ENCODE peak calls at places on chromosome 4, in six cellular contexts. J is dorsolateral prefrontal cortex; N is astrocyte of the spinal cord; R is activated CD8-positive, alpha-beta T cell treated with anti-CD3 and anti-CD28 coated beads for 36 hours; E is progenitor cell of endocrine pancreas; B is GM13976. H is an unnamed sample.

GRCh38 chr4:4384837-4385236 is 2.1 kb upstream of the NSG1 start:
- DNase-seq in J (no peak), N (no peak), R (peak), E (no peak), B (no peak), H (no peak)

GRCh38 chr4:140095694-140096482 is 58.1 kb downstream of the MAML3 start:
- DNase-seq in J (no peak), N (peak), R (peak), E (no peak), B (no peak), H (no peak)

GRCh38 chr4:39883645-39884044 is 94.1 kb downstream of the PDS5A start:
- DNase-seq in J (peak), N (peak), R (no peak), E (no peak), B (no peak), H (no peak)

GRCh38 chr4:140049024-140049923 is 104.7 kb downstream of the MAML3 start:
- DNase-seq in J (peak), N (peak), R (peak), E (no peak), B (no peak), H (peak)

GRCh38 chr4:42673084-42673429 is 16.2 kb upstream of the ATP8A1 start:
- DNase-seq in J (no peak), N (peak), R (peak), E (no peak), B (no peak), H (no peak)

GRCh38 chr4:119103263-119103662 is 32.4 kb upstream of the MYOZ2 start:
- DNase-seq in J (no peak), N (peak), R (no peak), E (no peak), B (no peak), H (no peak)

GRCh38 chr4:88143504-88143903 is 14.9 kb downstream of the ABCG2 start:
- DNase-seq in J (no peak), N (peak), R (no peak), E (no peak), B (no peak), H (no peak)

GRCh38 chr4:155392486-155393184 is 15.9 kb upstream of the MAP9 start:
- DNase-seq in J (no peak), N (peak), R (no peak), E (no peak), B (no peak), H (no peak)

GRCh38 chr4:6134612-6135220 is 65.6 kb downstream of the JAKMIP1 start:
- DNase-seq in J (no peak), N (no peak), R (peak), E (no peak), B (peak), H (no peak)

GRCh38 chr4:110830461-110830860 is 207.6 kb upstream of the PITX2 start:
- DNase-seq in J (no peak), N (no peak), R (no peak), E (no peak), B (no peak), H (no peak)

GRCh38 chr4:168562021-168562691 is 65.3 kb downstream of the PALLD start:
- DNase-seq in J (no peak), N (peak), R (no peak), E (no peak), B (no peak), H (no peak)

GRCh38 chr4:5823542-5824211 is 69.2 kb downstream of the CRMP1 start:
- DNase-seq in J (no peak), N (no peak), R (peak), E (no peak), B (no peak), H (no peak)

GRCh38 chr4:184825394-184826314 is at the start of gene ACSL1:
- DNase-seq in J (peak), N (peak), R (peak), E (peak), B (peak), H (peak)

GRCh38 chr4:121370729-121371325 is 10.0 kb downstream of the QRFPR start:
- DNase-seq in J (no peak), N (peak), R (peak), E (no peak), B (peak), H (peak)

GRCh38 chr4:601612-602558 is 23.5 kb upstream of the PDE6B start:
- DNase-seq in J (no peak), N (no peak), R (no peak), E (no peak), B (no peak), H (no peak)

GRCh38 chr4:37157403-37158167 is 87.0 kb upstream of the NWD2 start:
- DNase-seq in J (peak), N (no peak), R (no peak), E (no peak), B (no peak), H (no peak)

GRCh38 chr4:168183717-168184571 is 91.6 kb downstream of the ANXA10 start:
- DNase-seq in J (no peak), N (peak), R (no peak), E (no peak), B (peak), H (no peak)

GRCh38 chr4:26361287-26361686 is 40.5 kb downstream of the RBPJ start:
- DNase-seq in J (no peak), N (no peak), R (no peak), E (no peak), B (no peak), H (no peak)

GRCh38 chr4:188023682-188024081 is 28.1 kb downstream of the ZFP42 start:
- DNase-seq in J (no peak), N (no peak), R (no peak), E (no peak), B (no peak), H (no peak)

GRCh38 chr4:108120789-108121188 is 47.9 kb downstream of the LEF1 start:
- DNase-seq in J (no peak), N (no peak), R (no peak), E (no peak), B (no peak), H (no peak)

GRCh38 chr4:76003015-76003414 is 4.3 kb downstream of the CXCL9 start:
- DNase-seq in J (no peak), N (no peak), R (no peak), E (no peak), B (no peak), H (no peak)

GRCh38 chr4:54006755-54007154 is 57.6 kb downstream of the CHIC2 start:
- DNase-seq in J (no peak), N (no peak), R (no peak), E (no peak), B (no peak), H (no peak)

GRCh38 chr4:55184600-55185523 is 59.5 kb upstream of the KDR start:
- DNase-seq in J (no peak), N (peak), R (peak), E (no peak), B (peak), H (no peak)

GRCh38 chr4:180828455-180829018 is 1414.7 kb upstream of the TENM3 start:
- DNase-seq in J (no peak), N (peak), R (peak), E (no peak), B (no peak), H (peak)

GRCh38 chr4:123092603-123093002 is 170.2 kb upstream of the NUDT6 start:
- DNase-seq in J (no peak), N (no peak), R (no peak), E (no peak), B (no peak), H (no peak)

GRCh38 chr4:80322716-80323115 is 12.8 kb upstream of the CFAP299 start:
- DNase-seq in J (no peak), N (peak), R (peak), E (no peak), B (no peak), H (no peak)

GRCh38 chr4:122851568-122851967 is 24.9 kb downstream of the FGF2 start:
- DNase-seq in J (no peak), N (no peak), R (no peak), E (no peak), B (no peak), H (no peak)

GRCh38 chr4:772776-773175 is 53.2 kb downstream of the CPLX1 start:
- DNase-seq in J (no peak), N (no peak), R (no peak), E (no peak), B (no peak), H (no peak)

GRCh38 chr4:72110886-72111285 is 79.1 kb downstream of the NPFFR2 start:
- DNase-seq in J (no peak), N (no peak), R (no peak), E (no peak), B (no peak), H (no peak)

GRCh38 chr4:165343353-165344191 is 16.1 kb downstream of the MSMO1 start:
- DNase-seq in J (no peak), N (peak), R (peak), E (no peak), B (no peak), H (no peak)

GRCh38 chr4:184647391-184648101 is 1.7 kb downstream of the CASP3 start:
- DNase-seq in J (no peak), N (peak), R (no peak), E (no peak), B (no peak), H (no peak)

GRCh38 chr4:148441624-148441985 is 609 bp downstream of the NR3C2 start:
- DNase-seq in J (no peak), N (no peak), R (no peak), E (no peak), B (no peak), H (no peak)

GRCh38 chr4:154527308-154527707 is 22.9 kb downstream of the PLRG1 start:
- DNase-seq in J (no peak), N (no peak), R (no peak), E (no peak), B (no peak), H (no peak)

GRCh38 chr4:8245879-8246833 is 23.4 kb upstream of the HTRA3 start:
- DNase-seq in J (no peak), N (no peak), R (no peak), E (no peak), B (no peak), H (no peak)

GRCh38 chr4:103091601-103092223 is 7.9 kb downstream of the BDH2 start:
- DNase-seq in J (no peak), N (peak), R (peak), E (peak), B (peak), H (peak)

GRCh38 chr4:185535818-185536729 is 767 bp upstream of the PDLIM3 start:
- DNase-seq in J (no peak), N (no peak), R (no peak), E (no peak), B (no peak), H (no peak)

GRCh38 chr4:25937801-25938200 is 23.8 kb downstream of the SMIM20 start:
- DNase-seq in J (no peak), N (peak), R (no peak), E (no peak), B (no peak), H (no peak)

GRCh38 chr4:159455675-159456235 is 352.9 kb downstream of the RAPGEF2 start:
- DNase-seq in J (no peak), N (peak), R (peak), E (no peak), B (peak), H (peak)
- TF ChIP-seq CTCF in J (peak), N (peak), R (peak), E (peak), B (peak), H (peak)

DNA sequence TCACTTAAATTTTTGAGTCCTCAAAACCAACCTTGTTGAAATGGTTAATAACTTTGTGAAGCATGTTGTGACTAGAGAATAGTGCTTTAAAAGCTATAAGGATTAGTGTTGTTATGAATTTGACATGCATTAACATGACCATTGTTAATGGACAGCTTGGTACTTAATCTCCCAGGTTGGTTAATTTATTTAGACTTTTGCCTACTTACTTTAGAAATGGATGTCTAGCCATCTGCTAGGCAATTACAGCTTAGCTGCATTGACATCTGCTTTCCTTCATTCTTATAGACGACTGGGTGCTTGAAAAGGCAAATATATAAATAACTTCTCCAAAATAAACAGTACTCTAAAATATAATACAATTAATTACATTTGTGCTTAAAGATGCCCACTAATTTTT is 368.0 kb downstream of the CCSER1 start:
- DNase-seq in J (no peak), N (no peak), R (no peak), E (no peak), B (no peak), H (no peak)
- TF ChIP-seq CTCF in J (no peak), N (no peak), R (no peak), E (no peak), B (no peak), H (no peak)

GRCh38 chr4:73976217-73976616 is 5.6 kb downstream of the PF4 start:
- DNase-seq in J (no peak), N (no peak), R (no peak), E (no peak), B (no peak), H (no peak)
- TF ChIP-seq CTCF in J (no peak), N (no peak), R (no peak), E (no peak), B (no peak), H (no peak)

DNA sequence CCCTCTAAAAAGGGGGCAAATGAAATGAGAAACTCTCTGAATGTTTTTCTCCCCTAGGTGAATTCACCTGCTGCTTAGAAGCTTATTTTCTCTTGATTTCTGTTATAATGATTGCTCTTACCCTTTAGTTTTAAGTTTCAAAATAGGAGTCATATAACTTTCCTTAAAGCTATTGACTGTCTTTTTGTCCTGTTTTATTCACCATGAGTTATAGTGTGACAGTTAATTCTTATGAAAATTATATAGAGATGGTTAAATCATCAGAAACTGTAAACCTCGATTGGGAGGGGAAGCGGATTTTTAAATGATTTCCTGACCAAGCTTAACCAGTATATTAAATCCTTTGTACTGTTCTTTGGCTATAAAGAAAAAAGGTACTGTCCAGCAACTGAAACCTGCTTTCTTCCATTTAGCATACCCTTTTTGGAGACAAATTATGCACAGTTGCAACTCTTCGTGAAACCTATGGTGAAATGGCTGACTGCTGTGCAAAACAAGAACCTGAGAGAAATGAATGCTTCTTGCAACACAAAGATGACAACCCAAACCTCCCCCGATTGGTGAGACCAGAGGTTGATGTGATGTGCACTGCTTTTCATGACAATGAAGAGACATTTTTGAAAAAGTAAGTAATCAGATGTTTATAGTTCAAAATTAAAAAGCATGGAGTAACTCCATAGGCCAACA is 4.2 kb downstream of the ALB start:
- DNase-seq in J (no peak), N (no peak), R (no peak), E (no peak), B (no peak), H (no peak)
- TF ChIP-seq CTCF in J (no peak), N (no peak), R (no peak), E (no peak), B (no peak), H (no peak)

GRCh38 chr4:90958256-90958895 is 831.2 kb downstream of the CCSER1 start:
- DNase-seq in J (no peak), N (peak), R (no peak), E (no peak), B (no peak), H (no peak)

GRCh38 chr4:90960433-90960832 is 833.2 kb downstream of the CCSER1 start:
- DNase-seq in J (no peak), N (no peak), R (no peak), E (no peak), B (no peak), H (no peak)

DNA sequence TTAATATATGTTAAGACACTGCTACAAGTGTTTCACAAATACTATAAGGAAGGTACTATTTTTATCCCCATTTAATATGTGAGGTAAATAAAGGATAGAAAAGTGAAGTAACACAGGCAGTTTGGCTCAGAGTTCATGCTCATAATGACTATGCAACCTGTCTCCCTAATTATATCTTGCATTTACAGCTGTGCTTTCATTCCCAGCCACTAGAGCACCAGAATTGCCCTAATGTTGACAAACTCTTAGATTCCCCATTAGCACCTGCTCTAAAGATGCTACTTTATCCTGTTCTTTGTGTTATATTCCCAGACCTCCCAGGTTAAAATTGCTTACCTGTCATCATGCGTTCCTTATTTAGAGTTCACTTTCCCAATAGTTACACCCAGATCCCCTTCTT is 833.6 kb downstream of the CCSER1 start:
- DNase-seq in J (no peak), N (no peak), R (no peak), E (no peak), B (no peak), H (no peak)
- TF ChIP-seq CTCF in J (no peak), N (no peak), R (no peak), E (no peak), B (no peak), H (no peak)

GRCh38 chr4:78517050-78517652 is 34.4 kb upstream of the ANXA3 start:
- DNase-seq in J (no peak), N (peak), R (no peak), E (no peak), B (no peak), H (no peak)
- TF ChIP-seq CTCF in J (peak), N (peak), R (peak), E (peak), B (no peak), H (peak)

GRCh38 chr4:48102303-48102702 is 31.7 kb downstream of the TXK start:
- DNase-seq in J (no peak), N (no peak), R (no peak), E (no peak), B (no peak), H (no peak)
- TF ChIP-seq CTCF in J (no peak), N (no peak), R (no peak), E (peak), B (no peak), H (peak)

GRCh38 chr4:156800463-156800862 is 171.1 kb downstream of the PDGFC start:
- DNase-seq in J (no peak), N (no peak), R (no peak), E (no peak), B (no peak), H (no peak)
- TF ChIP-seq CTCF in J (no peak), N (no peak), R (no peak), E (peak), B (no peak), H (peak)

GRCh38 chr4:127162741-127163140 is 470.0 kb upstream of the INTU start:
- DNase-seq in J (no peak), N (peak), R (no peak), E (no peak), B (no peak), H (no peak)
- TF ChIP-seq CTCF in J (no peak), N (no peak), R (no peak), E (no peak), B (no peak), H (no peak)